ENCODE peak calls at places on chromosome X, in six cellular contexts. One of them, this sample, is unnamed.

GRCh38 chrX:137031517-137032377 is 2.0 kb downstream of the GPR101 start:
- DNase-seq in left cardiac atrium: peak
- DNase-seq in fibroblast of mammary gland: peak
- DNase-seq in sciatic nerve: no peak
- DNase-seq in H7: peak
- DNase-seq in NCI-H524: peak
- DNase-seq in this sample: peak

GRCh38 chrX:154352012-154352401 is 22.4 kb downstream of the FLNA start:
- DNase-seq in left cardiac atrium: no peak
- DNase-seq in fibroblast of mammary gland: no peak
- DNase-seq in sciatic nerve: no peak
- DNase-seq in H7: no peak
- DNase-seq in NCI-H524: no peak
- DNase-seq in this sample: peak

GRCh38 chrX:71604141-71604540 is 14.2 kb downstream of the CXCR3 start:
- DNase-seq in left cardiac atrium: no peak
- DNase-seq in fibroblast of mammary gland: peak
- DNase-seq in sciatic nerve: no peak
- DNase-seq in H7: no peak
- DNase-seq in NCI-H524: no peak
- DNase-seq in this sample: peak

GRCh38 chrX:2933125-2933900 is 4.2 kb upstream of the ARSD start:
- DNase-seq in left cardiac atrium: no peak
- DNase-seq in fibroblast of mammary gland: no peak
- DNase-seq in sciatic nerve: no peak
- DNase-seq in H7: no peak
- DNase-seq in NCI-H524: no peak
- DNase-seq in this sample: no peak

GRCh38 chrX:31036895-31037294 is 34.9 kb downstream of the FTHL17 start:
- DNase-seq in left cardiac atrium: peak
- DNase-seq in fibroblast of mammary gland: peak
- DNase-seq in sciatic nerve: peak
- DNase-seq in H7: peak
- DNase-seq in NCI-H524: no peak
- DNase-seq in this sample: peak

GRCh38 chrX:101415180-101416130 is 7.4 kb downstream of the HNRNPH2 start:
- DNase-seq in left cardiac atrium: no peak
- DNase-seq in fibroblast of mammary gland: peak
- DNase-seq in sciatic nerve: no peak
- DNase-seq in H7: peak
- DNase-seq in NCI-H524: peak
- DNase-seq in this sample: peak

GRCh38 chrX:3393581-3394111 is 47.2 kb upstream of the MXRA5 start:
- DNase-seq in left cardiac atrium: no peak
- DNase-seq in fibroblast of mammary gland: peak
- DNase-seq in sciatic nerve: no peak
- DNase-seq in H7: no peak
- DNase-seq in NCI-H524: no peak
- DNase-seq in this sample: peak

GRCh38 chrX:24760601-24761000 is 66.9 kb downstream of the POLA1 start:
- DNase-seq in left cardiac atrium: no peak
- DNase-seq in fibroblast of mammary gland: peak
- DNase-seq in sciatic nerve: no peak
- DNase-seq in H7: no peak
- DNase-seq in NCI-H524: no peak
- DNase-seq in this sample: peak

GRCh38 chrX:17014216-17014615 is 67.8 kb downstream of the REPS2 start:
- DNase-seq in left cardiac atrium: no peak
- DNase-seq in fibroblast of mammary gland: no peak
- DNase-seq in sciatic nerve: no peak
- DNase-seq in H7: no peak
- DNase-seq in NCI-H524: no peak
- DNase-seq in this sample: no peak

GRCh38 chrX:9272166-9272565 is 192.7 kb upstream of the TBL1X start:
- DNase-seq in left cardiac atrium: no peak
- DNase-seq in fibroblast of mammary gland: peak
- DNase-seq in sciatic nerve: no peak
- DNase-seq in H7: no peak
- DNase-seq in NCI-H524: peak
- DNase-seq in this sample: peak

GRCh38 chrX:30822719-30823118 is 66.3 kb downstream of the TAB3 start:
- DNase-seq in left cardiac atrium: no peak
- DNase-seq in fibroblast of mammary gland: peak
- DNase-seq in sciatic nerve: no peak
- DNase-seq in H7: no peak
- DNase-seq in NCI-H524: no peak
- DNase-seq in this sample: no peak

GRCh38 chrX:131752493-131753198 is 208.8 kb downstream of the OR13H1 start:
- DNase-seq in left cardiac atrium: peak
- DNase-seq in fibroblast of mammary gland: peak
- DNase-seq in sciatic nerve: peak
- DNase-seq in H7: no peak
- DNase-seq in NCI-H524: no peak
- DNase-seq in this sample: no peak

GRCh38 chrX:97399400-97399799 is 515.7 kb downstream of the RPA4 start:
- DNase-seq in left cardiac atrium: no peak
- DNase-seq in fibroblast of mammary gland: peak
- DNase-seq in sciatic nerve: no peak
- DNase-seq in H7: no peak
- DNase-seq in NCI-H524: no peak
- DNase-seq in this sample: no peak

GRCh38 chrX:55039471-55039870 is 8.7 kb upstream of the ALAS2 start:
- DNase-seq in left cardiac atrium: no peak
- DNase-seq in fibroblast of mammary gland: peak
- DNase-seq in sciatic nerve: no peak
- DNase-seq in H7: no peak
- DNase-seq in NCI-H524: no peak
- DNase-seq in this sample: no peak

GRCh38 chrX:42714981-42715688 is 62.8 kb downstream of the PPP1R2C start:
- DNase-seq in left cardiac atrium: peak
- DNase-seq in fibroblast of mammary gland: no peak
- DNase-seq in sciatic nerve: peak
- DNase-seq in H7: peak
- DNase-seq in NCI-H524: peak
- DNase-seq in this sample: peak

GRCh38 chrX:39491548-39492297 is 606.0 kb downstream of the BCOR start:
- DNase-seq in left cardiac atrium: no peak
- DNase-seq in fibroblast of mammary gland: no peak
- DNase-seq in sciatic nerve: no peak
- DNase-seq in H7: peak
- DNase-seq in NCI-H524: no peak
- DNase-seq in this sample: no peak

GRCh38 chrX:121308276-121308805 is 260.9 kb downstream of the GLUD2 start:
- DNase-seq in left cardiac atrium: no peak
- DNase-seq in fibroblast of mammary gland: peak
- DNase-seq in sciatic nerve: no peak
- DNase-seq in H7: peak
- DNase-seq in NCI-H524: no peak
- DNase-seq in this sample: peak

GRCh38 chrX:129690435-129690834 is 35.7 kb upstream of the APLN start:
- DNase-seq in left cardiac atrium: peak
- DNase-seq in fibroblast of mammary gland: peak
- DNase-seq in sciatic nerve: no peak
- DNase-seq in H7: no peak
- DNase-seq in NCI-H524: no peak
- DNase-seq in this sample: peak

GRCh38 chrX:24877854-24878650 is 137.7 kb downstream of the ARX start:
- DNase-seq in left cardiac atrium: no peak
- DNase-seq in fibroblast of mammary gland: peak
- DNase-seq in sciatic nerve: no peak
- DNase-seq in H7: no peak
- DNase-seq in NCI-H524: no peak
- DNase-seq in this sample: no peak

GRCh38 chrX:111756486-111756885 is 75.5 kb downstream of the ALG13 start:
- DNase-seq in left cardiac atrium: no peak
- DNase-seq in fibroblast of mammary gland: no peak
- DNase-seq in sciatic nerve: no peak
- DNase-seq in H7: no peak
- DNase-seq in NCI-H524: no peak
- DNase-seq in this sample: no peak

GRCh38 chrX:291411-291901 is 10.3 kb downstream of the PLCXD1 start:
- DNase-seq in left cardiac atrium: peak
- DNase-seq in fibroblast of mammary gland: no peak
- DNase-seq in sciatic nerve: peak
- DNase-seq in H7: peak
- DNase-seq in NCI-H524: no peak
- DNase-seq in this sample: no peak

GRCh38 chrX:151082077-151082948 is 94.1 kb upstream of the GPR50 start:
- DNase-seq in left cardiac atrium: peak
- DNase-seq in fibroblast of mammary gland: peak
- DNase-seq in sciatic nerve: peak
- DNase-seq in H7: peak
- DNase-seq in NCI-H524: no peak
- DNase-seq in this sample: peak

GRCh38 chrX:27728291-27728690 is 79.5 kb upstream of the MAGEB10 start:
- DNase-seq in left cardiac atrium: no peak
- DNase-seq in fibroblast of mammary gland: peak
- DNase-seq in sciatic nerve: no peak
- DNase-seq in H7: no peak
- DNase-seq in NCI-H524: no peak
- DNase-seq in this sample: no peak

GRCh38 chrX:107775000-107775733 is 420 bp downstream of the TSC22D3 start:
- DNase-seq in left cardiac atrium: no peak
- DNase-seq in fibroblast of mammary gland: no peak
- DNase-seq in sciatic nerve: no peak
- DNase-seq in H7: peak
- DNase-seq in NCI-H524: no peak
- DNase-seq in this sample: no peak

GRCh38 chrX:40878821-40879571 is 143.7 kb upstream of the MED14 start:
- DNase-seq in left cardiac atrium: no peak
- DNase-seq in fibroblast of mammary gland: no peak
- DNase-seq in sciatic nerve: no peak
- DNase-seq in H7: peak
- DNase-seq in NCI-H524: no peak
- DNase-seq in this sample: no peak

GRCh38 chrX:39903937-39904336 is 193.8 kb downstream of the BCOR start:
- DNase-seq in left cardiac atrium: no peak
- DNase-seq in fibroblast of mammary gland: peak
- DNase-seq in sciatic nerve: no peak
- DNase-seq in H7: no peak
- DNase-seq in NCI-H524: no peak
- DNase-seq in this sample: peak

GRCh38 chrX:135596495-135596894 is 76.0 kb downstream of the INTS6L start:
- DNase-seq in left cardiac atrium: no peak
- DNase-seq in fibroblast of mammary gland: peak
- DNase-seq in sciatic nerve: peak
- DNase-seq in H7: peak
- DNase-seq in NCI-H524: peak
- DNase-seq in this sample: peak

GRCh38 chrX:2823795-2824386 is 4.8 kb upstream of the GYG2 start:
- DNase-seq in left cardiac atrium: no peak
- DNase-seq in fibroblast of mammary gland: no peak
- DNase-seq in sciatic nerve: no peak
- DNase-seq in H7: no peak
- DNase-seq in NCI-H524: no peak
- DNase-seq in this sample: no peak

GRCh38 chrX:109880629-109881028 is 122.3 kb upstream of the TMEM164 start:
- DNase-seq in left cardiac atrium: no peak
- DNase-seq in fibroblast of mammary gland: no peak
- DNase-seq in sciatic nerve: no peak
- DNase-seq in H7: no peak
- DNase-seq in NCI-H524: no peak
- DNase-seq in this sample: no peak

GRCh38 chrX:25012433-25012735 is 3.4 kb downstream of the ARX start:
- DNase-seq in left cardiac atrium: no peak
- DNase-seq in fibroblast of mammary gland: no peak
- DNase-seq in sciatic nerve: no peak
- DNase-seq in H7: peak
- DNase-seq in NCI-H524: no peak
- DNase-seq in this sample: no peak

GRCh38 chrX:39398215-39398972 is 597.1 kb downstream of the MID1IP1 start:
- DNase-seq in left cardiac atrium: no peak
- DNase-seq in fibroblast of mammary gland: no peak
- DNase-seq in sciatic nerve: no peak
- DNase-seq in H7: no peak
- DNase-seq in NCI-H524: no peak
- DNase-seq in this sample: no peak

GRCh38 chrX:11363069-11363594 is 69.9 kb downstream of the AMELX start:
- DNase-seq in left cardiac atrium: no peak
- DNase-seq in fibroblast of mammary gland: no peak
- DNase-seq in sciatic nerve: no peak
- DNase-seq in H7: no peak
- DNase-seq in NCI-H524: no peak
- DNase-seq in this sample: no peak

GRCh38 chrX:101383679-101384078 is 2.3 kb downstream of the BTK start:
- DNase-seq in left cardiac atrium: no peak
- DNase-seq in fibroblast of mammary gland: no peak
- DNase-seq in sciatic nerve: no peak
- DNase-seq in H7: no peak
- DNase-seq in NCI-H524: no peak
- DNase-seq in this sample: no peak

GRCh38 chrX:143945171-143945570 is 61.3 kb downstream of the UBE2NL start:
- DNase-seq in left cardiac atrium: no peak
- DNase-seq in fibroblast of mammary gland: no peak
- DNase-seq in sciatic nerve: no peak
- DNase-seq in H7: no peak
- DNase-seq in NCI-H524: no peak
- DNase-seq in this sample: no peak

GRCh38 chrX:41353964-41354363 is 20.0 kb downstream of the DDX3X start:
- DNase-seq in left cardiac atrium: no peak
- DNase-seq in fibroblast of mammary gland: no peak
- DNase-seq in sciatic nerve: no peak
- DNase-seq in H7: no peak
- DNase-seq in NCI-H524: no peak
- DNase-seq in this sample: no peak

GRCh38 chrX:19772759-19773623 is 114.4 kb downstream of the SH3KBP1 start:
- DNase-seq in left cardiac atrium: no peak
- DNase-seq in fibroblast of mammary gland: peak
- DNase-seq in sciatic nerve: no peak
- DNase-seq in H7: no peak
- DNase-seq in NCI-H524: no peak
- DNase-seq in this sample: no peak

GRCh38 chrX:74382613-74383012 is 38.7 kb upstream of the SLC16A2 start:
- DNase-seq in left cardiac atrium: peak
- DNase-seq in fibroblast of mammary gland: peak
- DNase-seq in sciatic nerve: peak
- DNase-seq in H7: peak
- DNase-seq in NCI-H524: peak
- DNase-seq in this sample: peak

GRCh38 chrX:72120798-72121197 is 10.9 kb downstream of the RTL5 start:
- DNase-seq in left cardiac atrium: no peak
- DNase-seq in fibroblast of mammary gland: peak
- DNase-seq in sciatic nerve: no peak
- DNase-seq in H7: no peak
- DNase-seq in NCI-H524: no peak
- DNase-seq in this sample: no peak

GRCh38 chrX:155070975-155071693 is at the start of the genes BRCC3, CMC4 and MTCP1:
- DNase-seq in left cardiac atrium: peak
- DNase-seq in fibroblast of mammary gland: peak
- DNase-seq in sciatic nerve: peak
- DNase-seq in H7: peak
- DNase-seq in NCI-H524: peak
- DNase-seq in this sample: peak

GRCh38 chrX:45068555-45068954 is 132.1 kb downstream of the DIPK2B start:
- DNase-seq in left cardiac atrium: no peak
- DNase-seq in fibroblast of mammary gland: no peak
- DNase-seq in sciatic nerve: no peak
- DNase-seq in H7: no peak
- DNase-seq in NCI-H524: no peak
- DNase-seq in this sample: no peak